ENCODE peak calls at places on chromosome 19, in eight cellular contexts. Q, R, E, N, P, O, F and V are unnamed samples.

GRCh38 chr19:18586311-18586710 is 2.3 kb upstream of the REX1BD start:
- DNase-seq in Q (no peak), R (no peak), E (no peak), N (no peak), P (no peak), O (no peak), F (no peak), V (no peak)

GRCh38 chr19:43674630-43674982 is 4.6 kb upstream of the PLAUR start:
- DNase-seq in Q (no peak), R (no peak), E (no peak), N (no peak), P (peak), O (peak), F (no peak), V (no peak)

GRCh38 chr19:51824603-51825002 is 29.6 kb downstream of the FPR3 start:
- DNase-seq in Q (no peak), R (no peak), E (no peak), N (no peak), P (no peak), O (no peak), F (no peak), V (no peak)

GRCh38 chr19:7450243-7451223 is 38.3 kb downstream of the PEX11G start:
- DNase-seq in Q (no peak), R (peak), E (no peak), N (no peak), P (peak), O (peak), F (no peak), V (peak)

GRCh38 chr19:46944918-46945628 is 74.6 kb upstream of the NPAS1 start:
- DNase-seq in Q (no peak), R (no peak), E (peak), N (peak), P (peak), O (peak), F (no peak), V (no peak)

GRCh38 chr19:1161716-1162115 is 12.4 kb downstream of the SBNO2 start:
- DNase-seq in Q (no peak), R (no peak), E (no peak), N (no peak), P (no peak), O (peak), F (no peak), V (no peak)

GRCh38 chr19:37977391-37977790 is 70.4 kb downstream of the SIPA1L3 start:
- DNase-seq in Q (no peak), R (no peak), E (no peak), N (no peak), P (no peak), O (no peak), F (no peak), V (no peak)

GRCh38 chr19:12802267-12803106 is 618 bp downstream of the THSD8 start:
- DNase-seq in Q (no peak), R (no peak), E (no peak), N (no peak), P (no peak), O (no peak), F (no peak), V (no peak)

GRCh38 chr19:17706750-17707181 is 12.5 kb upstream of the MAP1S start:
- DNase-seq in Q (no peak), R (no peak), E (peak), N (no peak), P (peak), O (peak), F (no peak), V (no peak)

GRCh38 chr19:41224632-41225031 is 5.6 kb downstream of the AXL start:
- DNase-seq in Q (no peak), R (no peak), E (no peak), N (no peak), P (no peak), O (no peak), F (no peak), V (no peak)

GRCh38 chr19:7262470-7262869 is 31.7 kb downstream of the INSR start:
- DNase-seq in Q (no peak), R (no peak), E (no peak), N (no peak), P (no peak), O (no peak), F (no peak), V (no peak)

GRCh38 chr19:45113628-45114027 is 20.6 kb downstream of the PPP1R37 start:
- DNase-seq in Q (no peak), R (no peak), E (no peak), N (no peak), P (no peak), O (no peak), F (no peak), V (no peak)

GRCh38 chr19:17553256-17553655 is 2.2 kb upstream of the COLGALT1 start:
- DNase-seq in Q (no peak), R (no peak), E (no peak), N (peak), P (peak), O (peak), F (no peak), V (no peak)

GRCh38 chr19:30679286-30679685 is 307.1 kb downstream of the ZNF536 start:
- DNase-seq in Q (no peak), R (no peak), E (no peak), N (no peak), P (no peak), O (no peak), F (no peak), V (no peak)

GRCh38 chr19:38496603-38497487 is 63.4 kb downstream of the RYR1 start:
- DNase-seq in Q (no peak), R (no peak), E (no peak), N (peak), P (no peak), O (no peak), F (no peak), V (no peak)

GRCh38 chr19:34184880-34185491 is 12.7 kb downstream of the LSM14A start:
- DNase-seq in Q (no peak), R (no peak), E (no peak), N (no peak), P (peak), O (peak), F (no peak), V (no peak)

GRCh38 chr19:2014731-2015610 is 543 bp downstream of the BTBD2 start:
- DNase-seq in Q (no peak), R (no peak), E (no peak), N (no peak), P (no peak), O (no peak), F (no peak), V (no peak)

GRCh38 chr19:33235269-33235995 is 9.8 kb upstream of the SLC7A10 start:
- DNase-seq in Q (peak), R (peak), E (peak), N (peak), P (peak), O (peak), F (no peak), V (no peak)

GRCh38 chr19:8109890-8110662 is 39.3 kb downstream of the FBN3 start:
- DNase-seq in Q (no peak), R (no peak), E (no peak), N (no peak), P (no peak), O (no peak), F (no peak), V (no peak)

GRCh38 chr19:35493971-35494370 is 3.7 kb upstream of the KRTDAP start:
- DNase-seq in Q (no peak), R (no peak), E (no peak), N (no peak), P (no peak), O (no peak), F (no peak), V (no peak)